ENCODE peak calls at places on chromosomes 4 and X, in ten cellular contexts. L is left ventricle myocardium inferior, B is uterus, W is GM12878, H is A549, M is GM23338, D is cardiac muscle cell, Q is tibial nerve, I is aorta, J is tibial artery. U is an unnamed sample.

GRCh38 chrX:10471426-10471825 is 149.0 kb downstream of the MID1 start:
- DNase-seq in L (no peak), B (no peak), W (no peak), H (no peak), M (no peak), D (no peak), Q (no peak), I (no peak), J (no peak), U (no peak)

GRCh38 chr4:147950840-147951239 is 219.0 kb downstream of the ARHGAP10 start:
- DNase-seq in L (no peak), B (no peak), W (no peak), H (no peak), M (no peak), D (no peak), Q (no peak), I (no peak), J (no peak), U (no peak)

GRCh38 chr4:48546336-48546735 is 56.3 kb downstream of the ZAR1 start:
- DNase-seq in L (no peak), B (no peak), W (peak), H (no peak), M (peak), D (peak), Q (peak), I (no peak), J (no peak), U (no peak)

GRCh38 chr4:123416462-123416861 is 19.9 kb downstream of the SPRY1 start:
- DNase-seq in L (no peak), B (no peak), W (no peak), H (no peak), M (no peak), D (no peak), Q (no peak), I (no peak), J (no peak), U (no peak)

GRCh38 chr4:120801171-120801758 is 121.3 kb downstream of the PRDM5 start:
- DNase-seq in L (peak), B (no peak), W (no peak), H (no peak), M (no peak), D (peak), Q (no peak), I (peak), J (peak), U (no peak)

GRCh38 chr4:53009824-53010223 is 147.7 kb downstream of the RASL11B start:
- DNase-seq in L (no peak), B (no peak), W (no peak), H (no peak), M (no peak), D (no peak), Q (no peak), I (no peak), J (no peak), U (no peak)

GRCh38 chr4:110631582-110632505 is 9.0 kb upstream of the PITX2 start:
- DNase-seq in L (peak), B (peak), W (no peak), H (peak), M (peak), D (peak), Q (peak), I (peak), J (no peak), U (peak)

GRCh38 chr4:143653031-143653430 is 47.4 kb downstream of the FREM3 start:
- DNase-seq in L (no peak), B (no peak), W (no peak), H (no peak), M (no peak), D (no peak), Q (no peak), I (no peak), J (no peak), U (no peak)

GRCh38 chr4:112029642-112030235 is 115.5 kb upstream of the FAM241A start:
- DNase-seq in L (no peak), B (no peak), W (no peak), H (no peak), M (no peak), D (no peak), Q (no peak), I (no peak), J (no peak), U (no peak)

GRCh38 chrX:12825801-12826200 is 34.6 kb downstream of the PRPS2 start:
- DNase-seq in L (no peak), B (no peak), W (no peak), H (no peak), M (no peak), D (no peak), Q (no peak), I (no peak), J (no peak), U (no peak)

GRCh38 chrX:9728271-9728670 is 37.4 kb downstream of the GPR143 start:
- DNase-seq in L (no peak), B (no peak), W (no peak), H (no peak), M (no peak), D (no peak), Q (no peak), I (no peak), J (no peak), U (no peak)

GRCh38 chr4:168790898-168791297 is 219.2 kb downstream of the CBR4 start:
- DNase-seq in L (no peak), B (no peak), W (no peak), H (no peak), M (no peak), D (no peak), Q (no peak), I (no peak), J (no peak), U (no peak)

GRCh38 chr4:177185151-177185550 is 124.5 kb upstream of the NEIL3 start:
- DNase-seq in L (no peak), B (no peak), W (no peak), H (no peak), M (no peak), D (no peak), Q (no peak), I (no peak), J (no peak), U (no peak)

GRCh38 chrX:121011254-121011653 is 25.7 kb upstream of the CT47A1 start:
- DNase-seq in L (no peak), B (no peak), W (no peak), H (no peak), M (no peak), D (no peak), Q (no peak), I (no peak), J (no peak), U (no peak)

DNA sequence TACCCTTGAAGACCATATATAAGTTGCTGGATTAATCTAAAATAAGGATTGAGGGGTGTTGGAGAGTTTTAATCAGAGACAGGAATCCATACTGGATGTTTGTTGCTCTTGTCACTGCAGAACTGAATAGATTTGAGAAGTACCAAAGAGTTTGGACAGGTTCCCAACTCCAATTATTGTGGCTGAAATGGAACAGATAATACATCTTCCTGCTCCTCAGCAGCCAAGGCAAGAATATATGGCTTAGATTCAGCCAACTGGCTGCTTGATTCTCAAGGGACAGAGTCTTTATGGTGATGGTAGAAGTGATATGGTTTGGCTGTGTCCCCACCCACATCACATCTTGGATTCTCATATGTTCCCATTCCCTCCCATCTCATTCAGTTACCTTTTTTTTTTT is 97.0 kb upstream of the PDHA2 start:
- DNase-seq in L (no peak), B (no peak), W (no peak), H (no peak), M (no peak), D (no peak), Q (no peak), I (no peak), J (no peak), U (no peak)
- H3K27ac ChIP-seq in L (no peak), B (no peak), W (no peak), H (no peak), M (no peak), D (no peak), Q (no peak), I (no peak), J (no peak), U (peak)

GRCh38 chr4:150005537-150005936 is 72.7 kb upstream of the DCLK2 start:
- DNase-seq in L (no peak), B (no peak), W (no peak), H (no peak), M (no peak), D (no peak), Q (no peak), I (no peak), J (no peak), U (no peak)
- H3K27ac ChIP-seq in L (peak), B (no peak), W (no peak), H (peak), M (no peak), D (no peak), Q (no peak), I (no peak), J (peak), U (no peak)

DNA sequence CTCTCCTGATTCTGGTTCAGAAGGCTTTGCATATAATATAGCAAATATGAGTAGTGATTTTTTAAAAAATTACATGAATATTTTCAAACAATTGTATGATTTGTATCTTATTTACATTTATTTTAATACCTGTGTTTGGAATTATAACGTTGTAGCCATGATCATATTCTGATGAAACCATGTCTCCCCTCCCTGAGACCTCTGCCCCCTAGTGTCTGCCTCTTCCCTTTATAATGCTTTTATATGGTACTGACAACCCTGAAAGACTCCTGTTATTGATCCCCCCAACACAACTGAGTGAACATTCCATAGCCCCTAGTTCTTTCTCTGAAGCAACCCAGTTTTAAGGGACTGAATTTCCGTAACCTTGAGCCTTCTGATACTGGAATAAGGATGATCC is 187.4 kb downstream of the SOX3 start:
- DNase-seq in L (no peak), B (no peak), W (no peak), H (no peak), M (peak), D (no peak), Q (no peak), I (no peak), J (no peak), U (no peak)
- H3K27ac ChIP-seq in L (no peak), B (no peak), W (no peak), H (no peak), M (no peak), D (no peak), Q (no peak), I (no peak), J (no peak), U (no peak)

DNA sequence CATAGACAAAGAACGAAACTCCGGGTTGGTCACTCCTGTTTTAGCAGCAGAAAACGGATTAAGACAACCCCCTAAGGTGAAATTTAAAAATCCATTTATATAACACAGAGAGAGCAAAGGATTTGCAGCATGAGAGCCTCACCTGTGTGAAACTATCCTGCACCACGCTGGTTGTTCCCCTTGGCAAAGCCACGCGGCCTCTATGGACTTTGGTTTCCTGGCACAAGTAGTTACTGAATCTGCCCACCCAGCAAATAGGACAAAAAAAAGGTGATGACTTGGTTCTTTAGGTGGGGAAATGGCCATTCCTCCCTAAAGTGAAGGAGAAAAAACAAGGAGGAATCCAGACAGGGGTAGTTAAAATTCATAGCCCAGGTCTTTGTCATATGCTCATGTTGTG is 133.1 kb downstream of the PLS3 start:
- DNase-seq in L (no peak), B (no peak), W (no peak), H (no peak), M (no peak), D (no peak), Q (no peak), I (no peak), J (no peak), U (no peak)
- H3K27ac ChIP-seq in L (no peak), B (no peak), W (no peak), H (no peak), M (peak), D (no peak), Q (no peak), I (no peak), J (no peak), U (no peak)

GRCh38 chr4:81965911-81966310 is 407.9 kb downstream of the HNRNPD start:
- DNase-seq in L (no peak), B (no peak), W (no peak), H (no peak), M (no peak), D (no peak), Q (no peak), I (no peak), J (no peak), U (no peak)
- H3K27ac ChIP-seq in L (no peak), B (no peak), W (no peak), H (no peak), M (no peak), D (no peak), Q (no peak), I (no peak), J (no peak), U (no peak)

DNA sequence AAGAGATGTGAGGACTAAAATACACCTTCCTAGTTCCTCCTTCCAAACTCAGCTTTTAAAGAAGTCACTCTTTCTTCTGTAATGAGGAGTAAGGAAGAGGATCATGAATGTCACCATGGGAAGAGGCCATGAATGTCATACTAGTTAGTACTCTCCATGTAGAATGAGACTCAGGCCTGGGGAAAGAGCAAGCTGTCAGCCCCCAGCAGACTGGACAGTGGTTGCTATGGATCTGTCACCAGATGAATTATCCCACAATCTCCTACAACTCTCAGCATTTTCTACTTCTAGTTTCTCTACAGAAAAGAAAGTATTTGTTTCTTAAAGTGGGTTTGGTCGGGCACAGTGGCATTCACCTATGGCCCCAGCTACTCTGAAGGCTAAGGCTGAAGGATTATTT is 57.1 kb upstream of the PRDM8 start:
- DNase-seq in L (no peak), B (no peak), W (no peak), H (no peak), M (no peak), D (no peak), Q (no peak), I (no peak), J (no peak), U (no peak)
- H3K27ac ChIP-seq in L (no peak), B (no peak), W (no peak), H (no peak), M (no peak), D (no peak), Q (no peak), I (no peak), J (no peak), U (no peak)

GRCh38 chr4:76459291-76459723 is 24.3 kb downstream of the SHROOM3 start:
- DNase-seq in L (no peak), B (no peak), W (no peak), H (no peak), M (peak), D (peak), Q (no peak), I (no peak), J (no peak), U (no peak)
- H3K27ac ChIP-seq in L (peak), B (no peak), W (no peak), H (no peak), M (peak), D (peak), Q (no peak), I (peak), J (peak), U (peak)

DNA sequence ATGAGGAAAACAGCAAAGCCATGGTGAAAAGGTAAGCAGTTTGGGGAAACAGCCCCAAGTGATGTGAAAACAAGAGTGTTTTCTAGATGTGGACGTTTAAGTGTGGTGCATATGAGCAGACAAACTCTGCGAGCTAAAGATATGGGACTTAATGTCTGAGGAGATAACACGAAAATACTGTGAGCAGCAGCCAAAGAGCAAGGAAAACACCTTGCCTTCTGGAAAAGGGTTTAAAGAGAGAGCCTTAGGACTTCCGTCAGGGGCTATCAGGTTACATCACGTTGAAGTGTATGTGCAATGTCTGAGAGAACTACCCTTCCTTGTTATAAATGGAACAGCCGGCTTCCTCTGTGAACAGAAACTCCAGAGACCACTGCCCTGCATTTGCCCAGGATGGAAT is 54.2 kb downstream of the LEF1 start:
- DNase-seq in L (no peak), B (no peak), W (no peak), H (no peak), M (peak), D (peak), Q (no peak), I (no peak), J (no peak), U (no peak)
- H3K27ac ChIP-seq in L (no peak), B (no peak), W (no peak), H (no peak), M (no peak), D (peak), Q (no peak), I (no peak), J (no peak), U (no peak)

DNA sequence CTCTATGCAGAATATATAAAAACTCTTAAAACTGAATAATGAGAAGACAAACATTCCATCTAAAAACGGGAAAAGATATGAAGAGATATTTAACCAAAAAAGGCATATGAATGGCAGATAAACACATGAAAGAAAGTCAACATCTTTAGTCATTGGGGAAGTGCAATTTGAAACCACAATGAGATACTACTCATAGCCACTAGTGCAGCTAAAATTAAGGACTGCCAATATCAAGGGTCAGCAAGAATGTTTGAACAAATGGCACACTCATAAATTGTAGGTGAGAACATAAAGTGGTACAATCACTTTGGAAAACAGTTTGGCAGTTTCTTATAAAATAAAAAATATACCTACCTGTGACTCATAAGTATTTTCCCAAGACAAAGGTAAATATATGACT is 534.9 kb upstream of the DIPK2B start:
- DNase-seq in L (no peak), B (no peak), W (no peak), H (no peak), M (no peak), D (no peak), Q (no peak), I (no peak), J (no peak), U (no peak)
- H3K27ac ChIP-seq in L (no peak), B (no peak), W (no peak), H (no peak), M (no peak), D (no peak), Q (no peak), I (no peak), J (no peak), U (no peak)

GRCh38 chr4:118124977-118125376 is 90.7 kb downstream of the NDST3 start:
- DNase-seq in L (no peak), B (no peak), W (no peak), H (no peak), M (no peak), D (no peak), Q (no peak), I (no peak), J (no peak), U (no peak)
- H3K27ac ChIP-seq in L (no peak), B (no peak), W (no peak), H (no peak), M (no peak), D (no peak), Q (no peak), I (no peak), J (no peak), U (no peak)